ENCODE peak calls at places on chromosomes 2 and 18, in nine cellular contexts. J is mammary epithelial cell; T is right cardiac atrium; W is astrocyte; Y is naive thymus-derived CD4-positive, alpha-beta T cell; C is endodermal cell; F is aorta; H is neuronal stem cell; B is GM23338. Q is an unnamed sample.

GRCh38 chr2:104901037-104901851 is 47.3 kb downstream of the POU3F3 start:
- DNase-seq in J (no peak), T (no peak), W (no peak), Y (no peak), H (no peak), F (no peak), C (peak; percentile 55), B (no peak), Q (no peak)

GRCh38 chr2:4628931-4629565 is 925.7 kb downstream of the DCDC2C start:
- DNase-seq in Y (no peak), H (peak; percentile 5), W (no peak), J (no peak), C (peak; percentile 54), T (no peak), B (no peak), F (no peak), Q (no peak)

GRCh38 chr2:236168110-236169067 is at the start of gene GBX2:
- DNase-seq in C (peak; percentile 97), Y (no peak), W (peak; percentile 42), J (peak; percentile 66), F (no peak), B (peak; percentile 95), T (no peak), H (peak; percentile 82), Q (peak; percentile 97)

GRCh38 chr2:215885621-215886020 is 127.7 kb downstream of the MREG start:
- DNase-seq in J (no peak), F (no peak), H (no peak), B (no peak), W (no peak), Y (no peak), T (no peak), C (no peak), Q (no peak)

GRCh38 chr2:6372317-6372903 is 493.3 kb downstream of the CMPK2 start:
- DNase-seq in T (no peak), F (no peak), B (no peak), C (no peak), Y (no peak), W (peak; percentile 98), J (no peak), H (no peak), Q (no peak)

GRCh38 chr18:51537487-51537886 is 340.0 kb upstream of the MEX3C start:
- DNase-seq in W (no peak), B (peak; percentile 74), H (peak; percentile 2), J (peak; percentile 66), F (no peak), C (peak; percentile 80), T (no peak), Y (no peak), Q (no peak)

GRCh38 chr2:96470636-96471035 is 34.5 kb downstream of the NEURL3 start:
- DNase-seq in H (peak; percentile 17), F (peak; percentile 80), J (no peak), W (no peak), B (peak; percentile 87), T (peak; percentile 88), Y (peak; percentile 27), C (peak; percentile 97), Q (peak; percentile 78)

GRCh38 chr2:163640542-163641195 is 95.1 kb downstream of the FIGN start:
- DNase-seq in T (no peak), C (peak; percentile 71), J (no peak), W (no peak), Y (no peak), H (no peak), F (no peak), B (no peak), Q (no peak)

GRCh38 chr2:66578853-66579158 is 143.9 kb downstream of the MEIS1 start:
- DNase-seq in C (no peak), W (no peak), H (no peak), J (no peak), B (no peak), F (no peak), T (no peak), Y (no peak), Q (no peak)

GRCh38 chr18:13247506-13247905 is 28.9 kb downstream of the LDLRAD4 start:
- DNase-seq in Y (no peak), B (no peak), T (no peak), F (no peak), C (peak; percentile 29), J (no peak), H (no peak), W (no peak), Q (no peak)

GRCh38 chr2:105290981-105291660 is 38.4 kb downstream of the TGFBRAP1 start:
- DNase-seq in B (no peak), C (peak; percentile 2), J (peak; percentile 88), H (no peak), Y (no peak), T (no peak), F (no peak), W (no peak), Q (no peak)

GRCh38 chr2:102251849-102252203 is 59.5 kb upstream of the IL1RL1 start:
- DNase-seq in H (no peak), F (no peak), B (no peak), W (no peak), J (no peak), T (no peak), C (no peak), Y (no peak), Q (no peak)

GRCh38 chr2:102253140-102253752 is 58.1 kb upstream of the IL1RL1 start:
- DNase-seq in Y (no peak), B (no peak), C (no peak), H (no peak), F (no peak), W (no peak), T (no peak), J (peak; percentile 43), Q (no peak)

GRCh38 chr2:102250278-102250821 is 61.0 kb upstream of the IL1RL1 start:
- DNase-seq in W (no peak), Y (no peak), T (peak; percentile 60), B (peak; percentile 20), C (no peak), H (no peak), J (no peak), F (no peak), Q (no peak)

GRCh38 chr2:102253753-102254150 is 57.6 kb upstream of the IL1RL1 start:
- DNase-seq in T (no peak), C (no peak), Y (no peak), F (no peak), B (no peak), J (no peak), H (no peak), W (no peak), Q (no peak)

DNA sequence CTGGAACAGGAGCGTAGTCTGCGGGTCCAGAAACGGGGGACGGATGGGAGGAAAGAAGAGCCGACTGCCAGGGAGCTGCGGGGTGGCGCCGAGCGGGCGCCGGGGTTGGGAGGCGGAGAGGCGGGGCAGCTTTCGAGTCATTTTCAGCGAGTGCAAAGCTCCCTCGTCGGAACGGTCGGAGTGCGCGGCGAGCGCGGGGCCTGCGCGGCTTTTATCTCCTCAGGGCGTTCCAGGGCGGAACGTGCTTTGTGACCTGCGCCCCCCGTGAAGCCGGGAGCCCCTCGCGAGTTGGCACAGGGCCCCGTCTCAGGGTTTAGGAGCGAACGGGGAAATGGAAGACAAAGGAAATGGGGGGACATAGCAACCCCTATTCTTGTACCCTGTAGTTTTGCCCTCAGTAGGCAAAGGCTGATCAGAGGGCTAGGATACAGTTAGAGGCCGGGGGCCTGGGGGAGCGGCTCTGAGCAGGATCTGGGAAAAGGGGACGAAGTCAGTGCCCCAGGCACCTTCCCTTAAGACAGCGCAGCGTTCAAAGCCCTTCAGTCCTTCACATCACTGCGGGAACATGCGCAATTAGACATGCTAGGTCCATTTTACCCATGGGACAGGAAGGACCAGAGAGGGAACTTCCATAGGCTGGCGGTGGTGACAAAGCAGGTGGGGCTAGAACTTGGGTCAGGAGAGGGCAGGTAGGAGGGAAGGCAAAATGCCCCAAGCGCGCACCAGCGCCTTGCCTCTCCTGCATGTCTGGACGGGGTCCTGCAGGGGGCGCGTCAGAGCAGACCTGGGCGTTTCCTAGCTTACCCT is 60.1 kb upstream of the IL1RL1 start:
- DNase-seq in W (peak; percentile 14), C (peak; percentile 88), F (peak; percentile 76), J (no peak), H (no peak), T (peak; percentile 79), Y (peak; percentile 59), B (peak; percentile 83), Q (peak; percentile 86)
- H3K4me1 ChIP-seq in W (peaks cover 5% of the 10 kb centered on the region), C (no peaks in the 10 kb centered on the region), F (no peaks in the 10 kb centered on the region), J (peaks cover 9% of the 10 kb centered on the region), H (no peaks in the 10 kb centered on the region), T (no peaks in the 10 kb centered on the region), Y (peaks cover 18% of the 10 kb centered on the region), B (no peaks in the 10 kb centered on the region), Q (peaks cover 4% of the 10 kb centered on the region)

GRCh38 chr18:49021433-49022129 is 70.8 kb upstream of the SMAD7 start:
- DNase-seq in F (no peak), W (no peak), Y (no peak), C (peak; percentile 97), H (no peak), J (peak; percentile 84), T (peak; percentile 76), B (peak; percentile 92), Q (peak; percentile 91)
- H3K27ac ChIP-seq in F (no peak overlapping the region), W (no peak overlapping the region), Y (no peak overlapping the region), C (no peak overlapping the region), H (no peak overlapping the region), J (no peak overlapping the region), T (no peak overlapping the region), B (no peak overlapping the region), Q (no peak overlapping the region)

DNA sequence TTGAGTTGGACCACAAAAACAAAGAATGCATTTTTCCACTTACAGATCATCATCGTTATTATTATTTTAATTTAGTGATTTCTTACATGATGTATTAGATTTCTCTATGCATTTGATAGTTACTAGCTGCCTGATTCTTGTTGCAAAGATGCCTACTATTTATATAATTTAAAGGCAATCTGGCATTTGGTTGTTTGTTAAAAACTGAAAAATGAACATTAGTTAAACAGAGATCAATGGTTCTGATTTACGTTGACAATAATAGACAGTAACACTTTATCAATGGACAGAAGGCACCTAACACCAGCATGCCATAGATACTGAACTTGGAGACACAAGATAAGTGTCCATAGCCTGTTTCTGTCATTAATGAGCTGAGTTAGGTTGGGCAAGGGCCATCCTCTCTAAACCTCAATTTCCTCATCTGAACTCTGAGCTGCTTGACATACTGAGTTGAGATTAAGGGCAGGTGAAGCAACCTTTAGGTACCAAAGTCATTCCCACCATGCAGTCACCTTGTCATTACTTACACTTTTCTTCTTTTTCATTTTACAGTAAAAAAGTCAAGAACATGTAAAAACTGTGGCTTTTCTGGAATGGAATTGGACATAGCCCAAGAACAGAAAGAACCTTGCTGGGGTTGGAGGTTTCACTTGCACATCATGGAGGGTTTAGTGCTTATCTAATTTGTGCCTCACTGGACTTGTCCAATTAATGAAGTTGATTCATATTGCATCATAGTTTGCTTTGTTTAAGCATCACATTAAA is 3.0 kb downstream of the CCL20 start:
- DNase-seq in T (no peak), J (peak; percentile 21), F (no peak), H (no peak), W (peak; percentile 25), B (no peak), C (no peak), Y (no peak), Q (no peak)
- H3K4me1 ChIP-seq in T (peaks cover 5% of the 10 kb centered on the region), J (peaks cover 21% of the 10 kb centered on the region), F (peaks cover 6% of the 10 kb centered on the region), H (no peaks in the 10 kb centered on the region), W (peaks cover 21% of the 10 kb centered on the region), B (peaks cover 17% of the 10 kb centered on the region), C (peaks cover 8% of the 10 kb centered on the region), Y (no peaks in the 10 kb centered on the region), Q (peaks cover 31% of the 10 kb centered on the region)

GRCh38 chr2:170770008-170770303 is 222 bp upstream of the ERICH2 start:
- DNase-seq in B (no peak), H (no peak), T (no peak), J (no peak), F (no peak), W (no peak), C (no peak), Y (no peak), Q (no peak)
- H3K27ac ChIP-seq in B (peak overlapping the region; percentile 89), H (no peak overlapping the region), T (no peak overlapping the region), J (peak overlapping the region; percentile 94), F (no peak overlapping the region), W (no peak overlapping the region), C (no peak overlapping the region), Y (peak overlapping the region; percentile 51), Q (no peak overlapping the region)

Q was measured in osteoblast.